ENCODE peak calls at places on chromosomes 2 and 18, in ten cellular contexts. One of them, this sample, is unnamed.

GRCh38 chr2:185137700-185138099 is 539.4 kb downstream of the ZNF804A start:
- DNase-seq in HCEC 1CT: no peak
- DNase-seq in uterus: no peak
- DNase-seq in posterior cingulate gyrus: no peak
- DNase-seq in activated CD8-positive, alpha-beta memory T cell treated with anti-CD3 and anti-CD28 coated beads, Interleukin-2, amount 50 U/mL, for 4 hours: no peak
- DNase-seq in Right ventricle myocardium inferior: no peak
- DNase-seq in GM03348: no peak
- DNase-seq in NCI-H1092 treated with DMSO at 0.1 percent for 48 hours: no peak
- DNase-seq in mesendoderm: no peak
- DNase-seq in K562: no peak
- DNase-seq in this sample: no peak

GRCh38 chr2:145085616-145086015 is 565.7 kb upstream of the ZEB2 start:
- DNase-seq in K562: no peak
- DNase-seq in Right ventricle myocardium inferior: no peak
- DNase-seq in mesendoderm: no peak
- DNase-seq in HCEC 1CT: no peak
- DNase-seq in posterior cingulate gyrus: no peak
- DNase-seq in uterus: no peak
- DNase-seq in activated CD8-positive, alpha-beta memory T cell treated with anti-CD3 and anti-CD28 coated beads, Interleukin-2, amount 50 U/mL, for 4 hours: no peak
- DNase-seq in NCI-H1092 treated with DMSO at 0.1 percent for 48 hours: no peak
- DNase-seq in GM03348: peak; percentile 35
- DNase-seq in this sample: no peak

GRCh38 chr2:211836409-211836808 is 702.2 kb downstream of the ERBB4 start:
- DNase-seq in HCEC 1CT: no peak
- DNase-seq in mesendoderm: no peak
- DNase-seq in K562: no peak
- DNase-seq in NCI-H1092 treated with DMSO at 0.1 percent for 48 hours: peak; percentile 37
- DNase-seq in uterus: no peak
- DNase-seq in posterior cingulate gyrus: no peak
- DNase-seq in activated CD8-positive, alpha-beta memory T cell treated with anti-CD3 and anti-CD28 coated beads, Interleukin-2, amount 50 U/mL, for 4 hours: no peak
- DNase-seq in Right ventricle myocardium inferior: no peak
- DNase-seq in GM03348: no peak
- DNase-seq in this sample: no peak

GRCh38 chr2:29367986-29368677 is 252.9 kb downstream of the CLIP4 start:
- DNase-seq in posterior cingulate gyrus: no peak
- DNase-seq in Right ventricle myocardium inferior: no peak
- DNase-seq in GM03348: no peak
- DNase-seq in HCEC 1CT: peak; percentile 7
- DNase-seq in uterus: no peak
- DNase-seq in NCI-H1092 treated with DMSO at 0.1 percent for 48 hours: no peak
- DNase-seq in activated CD8-positive, alpha-beta memory T cell treated with anti-CD3 and anti-CD28 coated beads, Interleukin-2, amount 50 U/mL, for 4 hours: no peak
- DNase-seq in mesendoderm: no peak
- DNase-seq in K562: no peak
- DNase-seq in this sample: no peak

GRCh38 chr2:153986488-153987229 is 114.9 kb downstream of the GALNT13 start:
- DNase-seq in K562: no peak
- DNase-seq in activated CD8-positive, alpha-beta memory T cell treated with anti-CD3 and anti-CD28 coated beads, Interleukin-2, amount 50 U/mL, for 4 hours: no peak
- DNase-seq in posterior cingulate gyrus: no peak
- DNase-seq in HCEC 1CT: no peak
- DNase-seq in NCI-H1092 treated with DMSO at 0.1 percent for 48 hours: no peak
- DNase-seq in uterus: no peak
- DNase-seq in mesendoderm: peak; percentile 37
- DNase-seq in Right ventricle myocardium inferior: no peak
- DNase-seq in GM03348: no peak
- DNase-seq in this sample: no peak

GRCh38 chr2:172248381-172249173 is 145.9 kb upstream of the DLX2 start:
- DNase-seq in posterior cingulate gyrus: no peak
- DNase-seq in NCI-H1092 treated with DMSO at 0.1 percent for 48 hours: no peak
- DNase-seq in HCEC 1CT: peak; percentile 63
- DNase-seq in mesendoderm: peak; percentile 96
- DNase-seq in K562: no peak
- DNase-seq in activated CD8-positive, alpha-beta memory T cell treated with anti-CD3 and anti-CD28 coated beads, Interleukin-2, amount 50 U/mL, for 4 hours: no peak
- DNase-seq in GM03348: peak; percentile 29
- DNase-seq in uterus: no peak
- DNase-seq in Right ventricle myocardium inferior: no peak
- DNase-seq in this sample: no peak

GRCh38 chr2:129777757-129778607 is 201.5 kb upstream of the RAB6C start:
- DNase-seq in uterus: no peak
- DNase-seq in HCEC 1CT: no peak
- DNase-seq in mesendoderm: no peak
- DNase-seq in activated CD8-positive, alpha-beta memory T cell treated with anti-CD3 and anti-CD28 coated beads, Interleukin-2, amount 50 U/mL, for 4 hours: no peak
- DNase-seq in GM03348: no peak
- DNase-seq in K562: no peak
- DNase-seq in Right ventricle myocardium inferior: no peak
- DNase-seq in NCI-H1092 treated with DMSO at 0.1 percent for 48 hours: no peak
- DNase-seq in posterior cingulate gyrus: peak; percentile 39
- DNase-seq in this sample: no peak

GRCh38 chr18:3864669-3865298 is 414.8 kb downstream of the TGIF1 start:
- DNase-seq in NCI-H1092 treated with DMSO at 0.1 percent for 48 hours: no peak
- DNase-seq in HCEC 1CT: no peak
- DNase-seq in posterior cingulate gyrus: no peak
- DNase-seq in K562: no peak
- DNase-seq in GM03348: no peak
- DNase-seq in Right ventricle myocardium inferior: no peak
- DNase-seq in activated CD8-positive, alpha-beta memory T cell treated with anti-CD3 and anti-CD28 coated beads, Interleukin-2, amount 50 U/mL, for 4 hours: no peak
- DNase-seq in uterus: no peak
- DNase-seq in mesendoderm: no peak
- DNase-seq in this sample: no peak

GRCh38 chr2:50649626-50650397 is 382.1 kb downstream of the NRXN1 start:
- DNase-seq in NCI-H1092 treated with DMSO at 0.1 percent for 48 hours: no peak
- DNase-seq in HCEC 1CT: no peak
- DNase-seq in Right ventricle myocardium inferior: no peak
- DNase-seq in uterus: no peak
- DNase-seq in posterior cingulate gyrus: no peak
- DNase-seq in K562: no peak
- DNase-seq in activated CD8-positive, alpha-beta memory T cell treated with anti-CD3 and anti-CD28 coated beads, Interleukin-2, amount 50 U/mL, for 4 hours: no peak
- DNase-seq in GM03348: no peak
- DNase-seq in mesendoderm: no peak
- DNase-seq in this sample: no peak

GRCh38 chr2:109218087-109218791 is 89.2 kb downstream of the SH3RF3 start:
- DNase-seq in GM03348: no peak
- DNase-seq in HCEC 1CT: peak; percentile 52
- DNase-seq in posterior cingulate gyrus: peak; percentile 67
- DNase-seq in uterus: no peak
- DNase-seq in mesendoderm: no peak
- DNase-seq in Right ventricle myocardium inferior: no peak
- DNase-seq in K562: no peak
- DNase-seq in activated CD8-positive, alpha-beta memory T cell treated with anti-CD3 and anti-CD28 coated beads, Interleukin-2, amount 50 U/mL, for 4 hours: no peak
- DNase-seq in NCI-H1092 treated with DMSO at 0.1 percent for 48 hours: peak; percentile 5
- DNase-seq in this sample: no peak

GRCh38 chr2:112075490-112076260 is 20.6 kb downstream of the TMEM87B start:
- DNase-seq in activated CD8-positive, alpha-beta memory T cell treated with anti-CD3 and anti-CD28 coated beads, Interleukin-2, amount 50 U/mL, for 4 hours: no peak
- DNase-seq in NCI-H1092 treated with DMSO at 0.1 percent for 48 hours: no peak
- DNase-seq in K562: no peak
- DNase-seq in HCEC 1CT: no peak
- DNase-seq in posterior cingulate gyrus: no peak
- DNase-seq in mesendoderm: no peak
- DNase-seq in Right ventricle myocardium inferior: no peak
- DNase-seq in uterus: no peak
- DNase-seq in GM03348: no peak
- DNase-seq in this sample: no peak

GRCh38 chr2:236578411-236578846 is 8.8 kb downstream of the ACKR3 start:
- DNase-seq in mesendoderm: no peak
- DNase-seq in Right ventricle myocardium inferior: no peak
- DNase-seq in posterior cingulate gyrus: no peak
- DNase-seq in HCEC 1CT: no peak
- DNase-seq in uterus: no peak
- DNase-seq in K562: no peak
- DNase-seq in NCI-H1092 treated with DMSO at 0.1 percent for 48 hours: no peak
- DNase-seq in GM03348: no peak
- DNase-seq in activated CD8-positive, alpha-beta memory T cell treated with anti-CD3 and anti-CD28 coated beads, Interleukin-2, amount 50 U/mL, for 4 hours: no peak
- DNase-seq in this sample: no peak

GRCh38 chr18:80234398-80234797 is 12.9 kb downstream of the PARD6G start:
- DNase-seq in mesendoderm: no peak
- DNase-seq in HCEC 1CT: no peak
- DNase-seq in activated CD8-positive, alpha-beta memory T cell treated with anti-CD3 and anti-CD28 coated beads, Interleukin-2, amount 50 U/mL, for 4 hours: no peak
- DNase-seq in K562: no peak
- DNase-seq in Right ventricle myocardium inferior: no peak
- DNase-seq in NCI-H1092 treated with DMSO at 0.1 percent for 48 hours: no peak
- DNase-seq in GM03348: peak; percentile 2
- DNase-seq in uterus: no peak
- DNase-seq in posterior cingulate gyrus: no peak
- DNase-seq in this sample: no peak

GRCh38 chr2:155377178-155377780 is 678.8 kb downstream of the KCNJ3 start:
- DNase-seq in NCI-H1092 treated with DMSO at 0.1 percent for 48 hours: peak; percentile 39
- DNase-seq in K562: peak; percentile 15
- DNase-seq in activated CD8-positive, alpha-beta memory T cell treated with anti-CD3 and anti-CD28 coated beads, Interleukin-2, amount 50 U/mL, for 4 hours: no peak
- DNase-seq in mesendoderm: peak; percentile 47
- DNase-seq in uterus: no peak
- DNase-seq in posterior cingulate gyrus: no peak
- DNase-seq in HCEC 1CT: peak; percentile 15
- DNase-seq in GM03348: peak; percentile 11
- DNase-seq in Right ventricle myocardium inferior: no peak
- DNase-seq in this sample: no peak